ENCODE peak calls at places on chromosomes 13 and 19, in four cellular contexts. U, T, S and K are unnamed samples.

GRCh38 chr19:3655402-3656072 is 28.9 kb upstream of the CACTIN start:
- DNase-seq in U (no peak), T (no peak), S (no peak), K (no peak)

GRCh38 chr13:80251403-80251802 is 89.5 kb downstream of the SPRY2 start:
- DNase-seq in U (no peak), T (no peak), S (no peak), K (no peak)

GRCh38 chr13:87344176-87344575 is 327.0 kb upstream of the SLITRK5 start:
- DNase-seq in U (no peak), T (no peak), S (no peak), K (no peak)

GRCh38 chr13:64684685-64685431 is 2545.3 kb downstream of the PCDH9 start:
- DNase-seq in U (no peak), T (no peak), S (no peak), K (no peak)

GRCh38 chr13:38361551-38362262 is 12.1 kb downstream of the UFM1 start:
- DNase-seq in U (no peak), T (no peak), S (no peak), K (no peak)

GRCh38 chr19:35120492-35120891 is 4.9 kb downstream of the FXYD3 start:
- DNase-seq in U (no peak), T (no peak), S (no peak), K (peak; percentile 59)

GRCh38 chr13:114219406-114219805 is 15.3 kb upstream of the CDC16 start:
- DNase-seq in U (no peak), T (no peak), S (no peak), K (no peak)

GRCh38 chr19:4768934-4769777 is 22.4 kb upstream of the FEM1A start:
- DNase-seq in U (peak; percentile 36), T (peak; percentile 85), S (peak; percentile 63), K (peak; percentile 94)

GRCh38 chr13:99661791-99662190 is 160.5 kb downstream of the TM9SF2 start:
- DNase-seq in U (no peak), T (no peak), S (no peak), K (peak; percentile 66)

GRCh38 chr13:66927562-66927961 is 302.6 kb downstream of the PCDH9 start:
- DNase-seq in U (no peak), T (no peak), S (no peak), K (no peak)

GRCh38 chr13:39105110-39105509 is 66.9 kb downstream of the NHLRC3 start:
- DNase-seq in U (no peak), T (no peak), S (no peak), K (peak; percentile 89)

GRCh38 chr13:45603338-45603737 is 12.2 kb downstream of the ERICH6B start:
- DNase-seq in U (no peak), T (no peak), S (no peak), K (no peak)

GRCh38 chr13:24148414-24149305 is 11.9 kb upstream of the SPATA13 start:
- DNase-seq in U (no peak), T (no peak), S (peak; percentile 92), K (no peak)

GRCh38 chr13:33634526-33635111 is 183.3 kb upstream of the RFC3 start:
- DNase-seq in U (no peak), T (peak; percentile 45), S (no peak), K (no peak)

GRCh38 chr19:1364070-1364719 is 19.5 kb upstream of the NDUFS7 start:
- DNase-seq in U (no peak), T (no peak), S (no peak), K (no peak)

GRCh38 chr19:45790942-45791341 is 1.7 kb downstream of the DMWD start:
- DNase-seq in U (no peak), T (no peak), S (no peak), K (no peak)

GRCh38 chr13:111956261-111957151 is 110.4 kb upstream of the SOX1 start:
- DNase-seq in U (no peak), T (no peak), S (no peak), K (no peak)

GRCh38 chr19:5863030-5863665 is 7.2 kb downstream of the FUT5 start:
- DNase-seq in U (no peak), T (no peak), S (no peak), K (no peak)

GRCh38 chr13:46527237-46527636 is 25.7 kb upstream of the LRCH1 start:
- DNase-seq in U (no peak), T (no peak), S (no peak), K (no peak)

GRCh38 chr13:56735537-56735942 is 405.2 kb upstream of the PRR20A start:
- DNase-seq in U (no peak), T (peak; percentile 36), S (no peak), K (no peak)